ENCODE peak calls at places on chromosomes 5 and 9, in eight cellular contexts. L, W, X, D, O, C, A and V are unnamed samples.

GRCh38 chr5:67301285-67301904 is 104.8 kb upstream of the CD180 start:
- DNase-seq in C (no peak), D (no peak), O (no peak), X (peak; percentile 93), W (no peak), L (no peak), A (no peak), V (peak; percentile 89)

GRCh38 chr5:125446986-125447385 is 700.5 kb upstream of the ZNF608 start:
- DNase-seq in D (no peak), C (no peak), L (no peak), A (no peak), O (no peak), W (no peak), X (no peak), V (no peak)

GRCh38 chr5:133081716-133082115 is 29.9 kb downstream of the HSPA4 start:
- DNase-seq in A (no peak), D (no peak), X (no peak), L (no peak), W (no peak), O (no peak), C (no peak), V (no peak)

GRCh38 chr9:133375724-133376654 is at the start of the genes STKLD1 and SURF4:
- DNase-seq in D (peak; percentile 98), L (peak; percentile 99), X (peak; percentile 97), W (peak; percentile 100), C (peak; percentile 99), O (peak; percentile 96), A (peak; percentile 97), V (peak; percentile 96)

GRCh38 chr9:112605963-112606699 is 111.8 kb downstream of the INIP start:
- DNase-seq in O (no peak), X (no peak), D (no peak), C (no peak), W (no peak), A (no peak), L (no peak), V (no peak)

GRCh38 chr5:137231535-137231934 is 267.6 kb downstream of the SPOCK1 start:
- DNase-seq in A (no peak), C (no peak), X (no peak), L (no peak), D (no peak), O (no peak), W (no peak), V (peak; percentile 68)

GRCh38 chr5:77356740-77357139 is 135.4 kb downstream of the WDR41 start:
- DNase-seq in W (peak; percentile 24), C (no peak), A (no peak), L (no peak), O (no peak), D (no peak), X (no peak), V (peak; percentile 78)

GRCh38 chr9:114869845-114870244 is 60.5 kb downstream of the TNFSF8 start:
- DNase-seq in O (no peak), W (no peak), A (no peak), X (no peak), C (no peak), D (no peak), L (no peak), V (no peak)

GRCh38 chr9:33139421-33140228 is 27.5 kb downstream of the B4GALT1 start:
- DNase-seq in D (no peak), O (no peak), A (no peak), X (peak; percentile 85), C (peak; percentile 32), W (no peak), L (no peak), V (no peak)

GRCh38 chr5:132181011-132181629 is 46.5 kb downstream of the P4HA2 start:
- DNase-seq in D (no peak), C (no peak), A (no peak), X (no peak), O (no peak), L (peak; percentile 51), W (no peak), V (no peak)

GRCh38 chr5:9712506-9713285 is 82.5 kb upstream of the TAS2R1 start:
- DNase-seq in A (no peak), C (no peak), O (no peak), X (no peak), L (no peak), W (no peak), D (no peak), V (no peak)